ENCODE peak calls at places on chromosome 19, in eight cellular contexts. I is stimulated activated CD8-positive, alpha-beta memory T cell treated with anti-CD3 and anti-CD28 coated beads, Interleukin-7, amount 100 ng/mL, for 1 hour; P is effector memory CD4-positive, alpha-beta T cell; K is CD8-positive, alpha-beta memory T cell; C is mesothelial cell of epicardium; W is coronary artery; Y is GOT3; X is psoas muscle. N is an unnamed sample.

GRCh38 chr19:9673912-9674668 is 810 bp downstream of the ZNF562 start:
- DNase-seq in W (no peak), P (no peak), Y (no peak), K (no peak), C (no peak), X (no peak), I (no peak), N (no peak)

GRCh38 chr19:33373701-33374405 is at the start of gene CEBPG:
- DNase-seq in I (no peak), X (peak; percentile 87), K (no peak), Y (peak; percentile 35), C (peak; percentile 73), P (peak; percentile 46), W (peak; percentile 83), N (peak; percentile 77)

GRCh38 chr19:28051047-28051446 is 1161.9 kb downstream of the UQCRFS1 start:
- DNase-seq in W (no peak), K (no peak), P (no peak), X (no peak), C (no peak), I (no peak), Y (no peak), N (no peak)

GRCh38 chr19:704447-704741 is 4.3 kb upstream of the PALM start:
- DNase-seq in X (no peak), K (no peak), C (no peak), P (no peak), W (no peak), I (no peak), Y (no peak), N (no peak)

GRCh38 chr19:10587022-10587838 is at the start of gene AP1M2:
- DNase-seq in W (no peak), Y (no peak), X (no peak), I (no peak), K (no peak), C (no peak), P (no peak), N (no peak)

GRCh38 chr19:38653028-38653571 is 5.7 kb downstream of the ACTN4 start:
- DNase-seq in C (no peak), K (no peak), P (no peak), W (no peak), X (no peak), I (no peak), Y (no peak), N (peak; percentile 76)

GRCh38 chr19:18650048-18650435 is 13.2 kb downstream of the KLHL26 start:
- DNase-seq in C (no peak), P (no peak), W (peak; percentile 93), Y (no peak), X (peak; percentile 85), I (no peak), K (no peak), N (peak; percentile 33)

GRCh38 chr19:48751835-48752510 is 468 bp downstream of the FUT1 start:
- DNase-seq in W (no peak), K (no peak), P (no peak), I (no peak), X (no peak), C (no peak), Y (no peak), N (no peak)

GRCh38 chr19:45215391-45216191 is 29.6 kb downstream of the EXOC3L2 start:
- DNase-seq in X (no peak), P (no peak), Y (no peak), W (no peak), I (no peak), K (no peak), C (no peak), N (no peak)

GRCh38 chr19:48501961-48502719 is 9.5 kb downstream of the LMTK3 start:
- DNase-seq in X (no peak), K (peak; percentile 56), C (peak; percentile 93), I (no peak), P (peak; percentile 66), W (peak; percentile 74), Y (no peak), N (no peak)

GRCh38 chr19:37583340-37583739 is 11.3 kb downstream of the ZNF571 start:
- DNase-seq in X (no peak), I (no peak), C (no peak), P (no peak), K (no peak), W (no peak), Y (no peak), N (no peak)

GRCh38 chr19:36528921-36529518 is 949 bp upstream of the ZNF260 start:
- DNase-seq in X (no peak), W (no peak), P (no peak), C (no peak), K (peak; percentile 6), I (peak; percentile 0), Y (no peak), N (no peak)

GRCh38 chr19:6999938-7000732 is 21.1 kb downstream of the MBD3L2B start:
- DNase-seq in W (no peak), C (no peak), P (no peak), X (no peak), I (no peak), Y (no peak), K (no peak), N (no peak)

GRCh38 chr19:47682939-47683338 is 30.3 kb upstream of the EHD2 start:
- DNase-seq in I (no peak), W (no peak), P (no peak), Y (no peak), K (no peak), C (no peak), X (peak; percentile 4), N (no peak)